ENCODE peak calls at places on chromosomes 2 and 18, in eight cellular contexts. N is upper lobe of right lung; W is erythroblast; P is NCI-H774; G is NCI-H1417; Q is endodermal cell; B is A549; V is stimulated activated naive CD4-positive, alpha-beta T cell. X is an unnamed sample.

GRCh38 chr2:205706769-205707375 is 24.6 kb downstream of the NRP2 start:
- DNase-seq in B (no peak), N (no peak), Q (peak), V (peak), G (no peak), W (no peak), P (no peak), X (peak)

GRCh38 chr2:37631698-37632097 is 39.7 kb downstream of the CDC42EP3 start:
- DNase-seq in P (peak), N (no peak), V (no peak), Q (no peak), B (no peak), W (no peak), G (peak), X (no peak)

GRCh38 chr2:10382313-10383061 is 65.6 kb downstream of the ODC1 start:
- DNase-seq in W (no peak), V (peak), P (no peak), G (no peak), B (no peak), Q (peak), N (peak), X (no peak)

GRCh38 chr2:45871541-45871940 is 220.1 kb downstream of the PRKCE start:
- DNase-seq in P (no peak), B (no peak), Q (no peak), G (no peak), W (no peak), V (no peak), N (no peak), X (no peak)

GRCh38 chr2:62642429-62643099 is 62.9 kb upstream of the EHBP1 start:
- DNase-seq in G (no peak), P (no peak), B (no peak), W (no peak), N (no peak), V (no peak), Q (no peak), X (no peak)

GRCh38 chr2:96320326-96321229 is 4.5 kb upstream of the ITPRIPL1 start:
- DNase-seq in N (no peak), W (no peak), G (no peak), B (no peak), V (no peak), P (no peak), Q (no peak), X (no peak)

GRCh38 chr2:241129086-241129871 is 20.0 kb downstream of the PASK start:
- DNase-seq in V (no peak), W (no peak), B (no peak), N (peak), G (no peak), Q (no peak), P (no peak), X (no peak)

GRCh38 chr2:39631715-39632114 is 34.0 kb upstream of the TMEM178A start:
- DNase-seq in P (no peak), N (no peak), G (no peak), W (no peak), V (no peak), B (no peak), Q (no peak), X (peak)

GRCh38 chr2:229314117-229314516 is 43.0 kb upstream of the PID1 start:
- DNase-seq in B (no peak), N (no peak), V (no peak), W (no peak), Q (no peak), P (no peak), G (no peak), X (no peak)

GRCh38 chr18:73638709-73639108 is 508.9 kb downstream of the FBXO15 start:
- DNase-seq in Q (no peak), B (no peak), V (no peak), P (no peak), W (no peak), N (no peak), G (no peak), X (no peak)

GRCh38 chr2:79580175-79580574 is 67.3 kb downstream of the CTNNA2 start:
- DNase-seq in B (no peak), P (no peak), N (no peak), W (no peak), Q (peak), V (no peak), G (no peak), X (peak)

GRCh38 chr2:226862623-226863022 is 26.8 kb downstream of the RHBDD1 start:
- DNase-seq in W (no peak), Q (no peak), P (no peak), G (no peak), V (no peak), N (no peak), B (no peak), X (peak)

GRCh38 chr2:215764441-215765048 is 248.8 kb downstream of the MREG start:
- DNase-seq in G (no peak), P (no peak), B (no peak), Q (no peak), W (peak), V (no peak), N (no peak), X (no peak)

GRCh38 chr2:1586251-1586945 is 157.9 kb downstream of the PXDN start:
- DNase-seq in G (no peak), P (no peak), V (no peak), N (peak), B (no peak), W (no peak), Q (no peak), X (peak)

GRCh38 chr2:175010848-175011254 is 5.7 kb upstream of the CHN1 start:
- DNase-seq in N (no peak), B (no peak), P (peak), V (no peak), W (no peak), G (peak), Q (no peak), X (no peak)

X was measured in islet precursor cell.